ENCODE peak calls at places on chromosome 18, in ten cellular contexts. G is colonic mucosa, T is endodermal cell, O is suprapubic skin, Y is iPS DF 6.9, Q is HCT116, M is uterus, U is aorta, D is lower lobe of right lung, X is adipocyte. L is an unnamed sample. For H3K9me3 and H3K27me3, the result is how much of the 10 kb centered on the place peaks cover.

GRCh38 chr18:39571511-39571910 is 2005.9 kb upstream of the CELF4 start:
- DNase-seq in G (no peak), T (peak), U (no peak), Q (no peak), M (no peak), X (peak), D (no peak), Y (peak), O (no peak), L (no peak)

GRCh38 chr18:35334821-35335220 is 9.4 kb downstream of the ZNF24 start:
- DNase-seq in O (no peak), D (no peak), T (no peak), Y (no peak), X (peak), U (no peak), G (no peak), M (no peak), Q (no peak), L (no peak)

GRCh38 chr18:21458322-21458721 is 142.2 kb downstream of the ESCO1 start:
- DNase-seq in Y (no peak), M (no peak), G (no peak), U (no peak), X (peak), Q (no peak), T (no peak), D (no peak), O (no peak), L (no peak)

GRCh38 chr18:44325903-44326650 is 354.6 kb upstream of the SETBP1 start:
- DNase-seq in D (no peak), U (no peak), T (peak), G (peak), X (peak), O (no peak), Y (peak), M (peak), Q (no peak), L (no peak)

GRCh38 chr18:9454061-9454703 is 21.1 kb upstream of the RALBP1 start:
- DNase-seq in T (no peak), U (no peak), X (no peak), Y (no peak), O (no peak), G (no peak), Q (no peak), M (no peak), D (no peak), L (no peak)

GRCh38 chr18:74702951-74703350 is 105.3 kb downstream of the ZNF407 start:
- DNase-seq in G (no peak), O (no peak), T (no peak), U (no peak), M (no peak), Y (no peak), D (no peak), X (no peak), Q (no peak), L (no peak)

GRCh38 chr18:33708876-33709275 is 130.9 kb downstream of the ASXL3 start:
- DNase-seq in D (no peak), M (no peak), G (no peak), Y (no peak), Q (no peak), O (no peak), T (no peak), X (no peak), U (no peak), L (no peak)

GRCh38 chr18:13500227-13500865 is 226.0 kb downstream of the FAM210A start:
- DNase-seq in X (peak), Q (no peak), O (peak), M (no peak), D (no peak), G (no peak), Y (peak), U (no peak), T (peak), L (no peak)

GRCh38 chr18:32802606-32803451 is 30.0 kb upstream of the KLHL14 start:
- DNase-seq in X (no peak), U (no peak), Y (no peak), Q (no peak), O (no peak), M (no peak), G (no peak), T (no peak), D (no peak), L (no peak)

GRCh38 chr18:9335255-9336045 is 877 bp downstream of the TWSG1 start:
- DNase-seq in G (no peak), D (no peak), O (no peak), T (no peak), X (no peak), Y (no peak), U (no peak), M (no peak), Q (no peak), L (no peak)

GRCh38 chr18:39241534-39241933 is 1675.9 kb upstream of the CELF4 start:
- DNase-seq in U (no peak), X (no peak), G (no peak), M (no peak), Q (no peak), Y (no peak), D (no peak), O (no peak), T (no peak), L (no peak)

GRCh38 chr18:37779220-37779619 is 213.6 kb upstream of the CELF4 start:
- DNase-seq in G (no peak), Q (no peak), X (no peak), T (no peak), M (no peak), U (no peak), D (no peak), O (no peak), Y (no peak), L (no peak)
- H3K9me3 ChIP-seq in G (under half), Q (under half), X (under half), T (under half), M (under half), U (under half), D (under half), O (under half), Y (under half), L (under half)

GRCh38 chr18:6923220-6923619 is 193.7 kb downstream of the ARHGAP28 start:
- DNase-seq in Q (no peak), G (no peak), M (no peak), T (no peak), U (no peak), Y (no peak), O (no peak), X (no peak), D (no peak), L (no peak)
- H3K27me3 ChIP-seq in Q (under half), G (under half), M (under half), T (under half), U (under half), Y (under half), O (under half), X (under half), D (under half), L (under half)

GRCh38 chr18:79902640-79903039 is 48.8 kb downstream of the SLC66A2 start:
- DNase-seq in Q (no peak), G (no peak), O (peak), M (peak), Y (no peak), T (no peak), X (no peak), U (peak), D (no peak), L (no peak)
- H3K9me3 ChIP-seq in Q (under half), G (under half), O (under half), M (under half), Y (under half), T (under half), X (under half), U (under half), D (under half), L (under half)

GRCh38 chr18:53789376-53790247 is 434.9 kb downstream of the MBD2 start:
- DNase-seq in Y (no peak), X (no peak), D (no peak), U (no peak), M (no peak), Q (no peak), O (no peak), T (no peak), G (peak), L (no peak)
- H3K27me3 ChIP-seq in Y (under half), X (under half), D (under half), U (under half), M (under half), Q (under half), O (under half), T (under half), G (under half), L (under half)

L was measured in upper lobe of left lung.